ENCODE peak calls at places on chromosomes 13 and 19, in four cellular contexts. B is SK-N-SH, R is K562, I is H1. F is an unnamed sample.

GRCh38 chr19:51712461-51713081 is 11.2 kb downstream of the HAS1 start:
- DNase-seq in I (peak; percentile 57), B (no peak), R (peak; percentile 65), F (no peak)

GRCh38 chr19:17359905-17360800 is 17.0 kb downstream of the PLVAP start:
- DNase-seq in R (no peak), I (no peak), B (no peak), F (no peak)

GRCh38 chr19:4393947-4394590 is 6.3 kb downstream of the SH3GL1 start:
- DNase-seq in B (no peak), I (no peak), R (no peak), F (no peak)

GRCh38 chr13:62510906-62511655 is 1095.4 kb upstream of the PCDH20 start:
- DNase-seq in B (no peak), R (no peak), I (peak; percentile 21), F (no peak)

GRCh38 chr19:13953021-13953531 is 767 bp downstream of the DCAF15 start:
- DNase-seq in R (peak; percentile 78), B (no peak), I (no peak), F (no peak)

GRCh38 chr19:16572332-16573211 is at the start of gene SLC35E1:
- DNase-seq in B (peak; percentile 100), I (peak; percentile 90), R (peak; percentile 98), F (peak; percentile 100)

GRCh38 chr13:47334173-47334572 is 437.3 kb upstream of the HTR2A start:
- DNase-seq in B (no peak), R (no peak), I (no peak), F (no peak)

GRCh38 chr19:4831351-4832340 is at the start of gene TICAM1:
- DNase-seq in R (peak; percentile 80), B (peak; percentile 88), I (no peak), F (peak; percentile 59)

GRCh38 chr19:23070353-23070781 is 46.5 kb upstream of the ZNF730 start:
- DNase-seq in R (peak; percentile 35), B (peak; percentile 73), I (peak; percentile 51), F (peak; percentile 43)

GRCh38 chr19:3440082-3440481 is 40.2 kb downstream of the SMIM24 start:
- DNase-seq in R (peak; percentile 65), B (peak; percentile 67), I (no peak), F (peak; percentile 73)

GRCh38 chr19:8585894-8586750 is 8.9 kb upstream of the MYO1F start:
- DNase-seq in B (peak; percentile 59), I (peak; percentile 64), R (peak; percentile 82), F (no peak)

GRCh38 chr13:44815507-44816074 is 173.7 kb downstream of the NUFIP1 start:
- DNase-seq in R (no peak), B (no peak), I (peak; percentile 27), F (no peak)

GRCh38 chr13:39410089-39410901 is 192.7 kb downstream of the LHFPL6 start:
- DNase-seq in I (no peak), R (no peak), B (no peak), F (no peak)

GRCh38 chr19:33437351-33438015 is 64.0 kb downstream of the CEBPG start:
- DNase-seq in I (no peak), B (peak; percentile 69), R (no peak), F (no peak)

GRCh38 chr13:92377396-92377795 is 849.2 kb upstream of the GPC6 start:
- DNase-seq in I (no peak), B (no peak), R (no peak), F (no peak)

GRCh38 chr13:92384410-92384809 is 842.2 kb upstream of the GPC6 start:
- DNase-seq in I (no peak), R (no peak), B (no peak), F (no peak)

GRCh38 chr13:92379371-92379770 is 847.2 kb upstream of the GPC6 start:
- DNase-seq in B (no peak), R (no peak), I (no peak), F (no peak)
- TF ChIP-seq TAF1 in B (no peak), R (no peak), I (no peak), F (no peak)

DNA sequence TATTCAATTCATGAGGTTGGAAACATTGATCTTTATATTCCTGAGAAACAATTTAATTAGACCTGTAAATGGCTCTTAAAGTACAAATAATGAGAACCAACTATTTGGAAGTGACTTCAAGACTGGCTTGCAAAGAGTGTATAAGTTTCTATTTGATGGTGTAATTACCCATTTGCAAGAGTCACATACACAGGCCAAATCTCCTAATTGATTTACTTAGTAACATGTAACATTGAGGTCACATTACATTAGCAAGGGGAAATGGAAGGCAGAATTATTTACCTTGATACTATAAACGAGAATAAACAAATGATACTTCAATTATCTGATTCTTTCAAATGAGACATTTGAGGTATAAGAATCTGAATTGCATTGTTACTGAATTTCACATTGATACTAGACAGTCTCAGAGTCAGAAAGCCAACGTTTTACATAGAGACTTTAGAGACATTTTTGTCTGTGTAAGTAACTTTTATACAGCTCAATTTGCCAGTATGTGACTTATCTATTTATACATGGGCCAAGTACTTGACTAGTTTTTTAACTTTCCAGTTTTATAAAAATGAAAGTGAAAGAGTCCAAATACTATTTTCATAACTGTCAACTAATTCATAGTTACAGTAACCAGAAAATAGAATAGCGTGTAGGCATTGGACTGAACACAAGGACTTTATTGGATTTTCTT is 95.6 kb upstream of the RFC3 start:
- DNase-seq in R (no peak), B (no peak), I (no peak), F (no peak)
- TF ChIP-seq TAF1 in R (no peak), B (no peak), I (no peak), F (no peak)

GRCh38 chr13:95121516-95121915 is 179.7 kb downstream of the ABCC4 start:
- DNase-seq in R (no peak), B (no peak), I (no peak), F (no peak)
- TF ChIP-seq TAF1 in R (no peak), B (no peak), I (no peak), F (no peak)

GRCh38 chr13:67416047-67416925 is 186.2 kb upstream of the PCDH9 start:
- DNase-seq in R (peak; percentile 35), B (peak; percentile 32), I (peak; percentile 38), F (no peak)
- TF ChIP-seq TAF1 in R (no peak), B (no peak), I (no peak), F (no peak)